ENCODE peak calls at places on chromosomes 5 and 9, in four cellular contexts. T is MM.1S, P is HepG2, Z is HCT116. K is an unnamed sample.

GRCh38 chr5:169243651-169244422 is 57.1 kb downstream of the SLIT3 start:
- DNase-seq in T (no peak), P (no peak), Z (no peak), K (no peak)

GRCh38 chr5:180804129-180804601 is 1.6 kb upstream of the MGAT1 start:
- DNase-seq in T (peak; percentile 45), P (no peak), Z (no peak), K (no peak)

GRCh38 chr9:19918630-19919029 is 129.8 kb upstream of the SLC24A2 start:
- DNase-seq in T (no peak), P (no peak), Z (no peak), K (peak; percentile 40)

GRCh38 chr9:26870292-26870691 is 22.3 kb downstream of the CAAP1 start:
- DNase-seq in T (no peak), P (no peak), Z (no peak), K (no peak)

GRCh38 chr9:132144708-132145365 is 17.0 kb upstream of the NTNG2 start:
- DNase-seq in T (no peak), P (no peak), Z (no peak), K (no peak)

GRCh38 chr9:69412741-69413150 is 87.7 kb downstream of the ENTREP1 start:
- DNase-seq in T (no peak), P (peak; percentile 39), Z (peak; percentile 51), K (no peak)

GRCh38 chr9:128224877-128225276 is 21.7 kb downstream of the DNM1 start:
- DNase-seq in T (no peak), P (no peak), Z (no peak), K (no peak)

GRCh38 chr9:89154651-89155336 is 23.8 kb downstream of the SHC3 start:
- DNase-seq in T (no peak), P (no peak), Z (peak; percentile 51), K (no peak)

GRCh38 chr9:18857769-18858168 is 175.2 kb downstream of the SAXO1 start:
- DNase-seq in T (no peak), P (no peak), Z (no peak), K (no peak)

GRCh38 chr9:138020120-138020794 is 142.7 kb downstream of the CACNA1B start:
- DNase-seq in T (no peak), P (no peak), Z (no peak), K (no peak)

GRCh38 chr5:12659675-12660074 is 755.4 kb upstream of the CTNND2 start:
- DNase-seq in T (peak; percentile 78), P (no peak), Z (no peak), K (no peak)

GRCh38 chr5:74042559-74043357 is 416.8 kb downstream of the ARHGEF28 start:
- DNase-seq in T (no peak), P (no peak), Z (no peak), K (no peak)

GRCh38 chr5:77312411-77312810 is 101.9 kb downstream of the PDE8B start:
- DNase-seq in T (no peak), P (no peak), Z (no peak), K (no peak)

GRCh38 chr9:120532475-120532874 is 47.5 kb downstream of the CDK5RAP2 start:
- DNase-seq in T (no peak), P (no peak), Z (peak; percentile 45), K (no peak)

GRCh38 chr5:114419941-114420340 is 58.1 kb downstream of the KCNN2 start:
- DNase-seq in T (no peak), P (no peak), Z (no peak), K (no peak)

GRCh38 chr9:89078860-89079259 is 87.6 kb downstream of the S1PR3 start:
- DNase-seq in T (no peak), P (no peak), Z (no peak), K (no peak)

GRCh38 chr5:175202461-175203065 is 241.4 kb downstream of the DRD1 start:
- DNase-seq in T (no peak), P (no peak), Z (peak; percentile 47), K (no peak)

GRCh38 chr5:93870649-93871048 is 129.2 kb upstream of the POU5F2 start:
- DNase-seq in T (no peak), P (no peak), Z (no peak), K (no peak)

GRCh38 chr9:112751059-112751795 is 667 bp downstream of the SNX30 start:
- DNase-seq in T (peak; percentile 87), P (peak; percentile 78), Z (no peak), K (peak; percentile 61)

GRCh38 chr5:37875051-37875787 is 35.4 kb upstream of the GDNF start:
- DNase-seq in T (no peak), P (no peak), Z (no peak), K (no peak)

GRCh38 chr9:3662671-3663070 is 136.9 kb upstream of the RFX3 start:
- DNase-seq in T (no peak), P (no peak), Z (no peak), K (no peak)

GRCh38 chr5:153546566-153546965 is 56.1 kb downstream of the GRIA1 start:
- DNase-seq in T (no peak), P (no peak), Z (no peak), K (no peak)

GRCh38 chr9:134028575-134029247 is 3.4 kb downstream of the BRD3OS start:
- DNase-seq in T (no peak), P (peak; percentile 29), Z (no peak), K (no peak)

GRCh38 chr9:96232539-96233241 is 69.3 kb downstream of the HSD17B3 start:
- DNase-seq in T (peak; percentile 49), P (peak; percentile 41), Z (no peak), K (peak; percentile 43)

GRCh38 chr9:135703726-135704125 is 1.7 kb downstream of the KCNT1 start:
- DNase-seq in T (no peak), P (no peak), Z (no peak), K (no peak)

GRCh38 chr9:103152473-103152872 is 157.3 kb downstream of the CYLC2 start:
- DNase-seq in T (no peak), P (no peak), Z (no peak), K (no peak)

GRCh38 chr9:87040410-87041009 is 93.2 kb upstream of the GAS1 start:
- DNase-seq in T (no peak), P (no peak), Z (no peak), K (no peak)

GRCh38 chr9:125397736-125398135 is 136.1 kb downstream of the GAPVD1 start:
- DNase-seq in T (no peak), P (no peak), Z (no peak), K (no peak)

GRCh38 chr5:56561-57290 is 35.2 kb upstream of the PLEKHG4B start:
- DNase-seq in T (peak; percentile 55), P (no peak), Z (no peak), K (peak; percentile 54)

GRCh38 chr5:2138896-2139295 is 256.2 kb upstream of the IRX4 start:
- DNase-seq in T (no peak), P (no peak), Z (no peak), K (no peak)

GRCh38 chr9:112065781-112066606 is 109.1 kb downstream of the SUSD1 start:
- DNase-seq in T (no peak), P (no peak), Z (peak; percentile 91), K (no peak)

GRCh38 chr9:97938081-97938644 is at the start of gene HEMGN:
- DNase-seq in T (peak; percentile 96), P (no peak), Z (no peak), K (peak; percentile 62)

GRCh38 chr9:16671591-16672137 is 198.8 kb downstream of the BNC2 start:
- DNase-seq in T (no peak), P (no peak), Z (no peak), K (no peak)

GRCh38 chr9:112173489-112174222 is 1.4 kb downstream of the SUSD1 start:
- DNase-seq in T (no peak), P (no peak), Z (no peak), K (no peak)

GRCh38 chr5:79508794-79509193 is 5.1 kb downstream of the HOMER1 start:
- DNase-seq in T (no peak), P (no peak), Z (no peak), K (no peak)

GRCh38 chr5:79510638-79511037 is 3.3 kb downstream of the HOMER1 start:
- DNase-seq in T (no peak), P (no peak), Z (no peak), K (no peak)

GRCh38 chr5:79508354-79508753 is 5.6 kb downstream of the HOMER1 start:
- DNase-seq in T (no peak), P (peak; percentile 23), Z (no peak), K (no peak)

GRCh38 chr5:79507251-79508205 is 6.4 kb downstream of the HOMER1 start:
- DNase-seq in T (no peak), P (no peak), Z (no peak), K (no peak)

GRCh38 chr5:79509244-79509880 is 4.6 kb downstream of the HOMER1 start:
- DNase-seq in T (no peak), P (no peak), Z (no peak), K (no peak)
- H3K4me3 ChIP-seq in T (no peak overlapping the region), P (no peak overlapping the region), Z (no peak overlapping the region), K (no peak overlapping the region)

GRCh38 chr9:130824079-130824478 is 11.0 kb upstream of the ABL1 start:
- DNase-seq in T (no peak), P (no peak), Z (no peak), K (no peak)

GRCh38 chr9:130824616-130825015 is 10.4 kb upstream of the ABL1 start:
- DNase-seq in T (no peak), P (no peak), Z (no peak), K (no peak)

GRCh38 chr9:130823435-130823834 is 11.6 kb upstream of the ABL1 start:
- DNase-seq in T (no peak), P (no peak), Z (no peak), K (no peak)

GRCh38 chr9:130825051-130825651 is 9.9 kb upstream of the ABL1 start:
- DNase-seq in T (no peak), P (no peak), Z (no peak), K (no peak)

GRCh38 chr9:130825809-130826208 is 9.2 kb upstream of the ABL1 start:
- DNase-seq in T (no peak), P (no peak), Z (no peak), K (no peak)
- H3K79me2 ChIP-seq in T (no peaks in the 10 kb centered on the region), P (no peaks in the 10 kb centered on the region), Z (peaks cover 24% of the 10 kb centered on the region), K (peaks cover 2% of the 10 kb centered on the region)

GRCh38 chr5:177370488-177371119 is 12.9 kb downstream of the RGS14 start:
- DNase-seq in T (peak; percentile 93), P (peak; percentile 94), Z (peak; percentile 94), K (no peak)

GRCh38 chr5:177371120-177371537 is 13.1 kb upstream of the SLC34A1 start:
- DNase-seq in T (no peak), P (no peak), Z (no peak), K (no peak)

GRCh38 chr5:177372910-177373309 is 11.3 kb upstream of the SLC34A1 start:
- DNase-seq in T (no peak), P (no peak), Z (no peak), K (no peak)

GRCh38 chr5:177372534-177372896 is 11.7 kb upstream of the SLC34A1 start:
- DNase-seq in T (no peak), P (no peak), Z (no peak), K (no peak)

GRCh38 chr5:177371705-177372533 is 12.3 kb upstream of the SLC34A1 start:
- DNase-seq in T (no peak), P (no peak), Z (no peak), K (no peak)
- H3K9ac ChIP-seq in T (no peak overlapping the region), P (peak overlapping the region; percentile 92), Z (peak overlapping the region; percentile 68), K (no peak overlapping the region)

DNA sequence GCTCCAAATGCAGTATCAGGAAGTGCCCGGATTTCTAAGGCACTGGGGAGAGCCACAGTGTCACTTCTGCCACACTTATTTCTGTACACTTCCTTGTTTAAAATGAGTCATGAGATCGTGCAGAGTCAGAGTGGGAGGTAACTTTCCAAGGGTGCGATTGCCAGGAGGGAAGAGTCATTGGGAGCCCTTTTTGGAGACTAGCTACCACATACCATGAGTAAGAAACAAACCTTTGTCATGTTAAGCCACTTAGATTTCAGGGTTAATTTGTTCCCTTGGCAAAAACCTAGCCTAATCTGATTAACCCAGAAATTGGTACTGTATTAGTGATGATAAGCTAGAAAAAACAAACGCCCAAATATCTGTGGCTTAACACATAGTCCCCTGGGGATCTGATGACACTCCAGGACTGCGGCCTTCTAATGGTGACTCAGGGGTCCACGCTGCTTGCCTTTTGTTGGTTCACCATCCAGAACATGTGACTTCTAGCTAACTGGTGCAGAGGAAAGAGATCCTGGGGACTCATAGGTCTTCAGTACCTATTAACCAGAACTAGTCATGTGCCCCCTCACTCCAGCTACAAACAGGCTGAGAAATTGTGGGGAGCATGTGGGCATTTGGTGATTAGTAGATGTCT is 48.6 kb upstream of the TLE1 start:
- DNase-seq in T (no peak), P (peak; percentile 6), Z (peak; percentile 89), K (no peak)
- H3K4me3 ChIP-seq in T (no peak overlapping the region), P (no peak overlapping the region), Z (peak overlapping the region; percentile 1), K (no peak overlapping the region)

K was measured in DND-41.